ENCODE peak calls at places on chromosomes 7 and 10, in ten cellular contexts. F is neuronal stem cell, I is mammary epithelial cell, A is GM23338, K is GM12878, M is PC-9, B is HCT116, Q is K562, W is IMR-90, P is SK-N-SH. L is an unnamed sample.

GRCh38 chr7:38330861-38331709 is 57.6 kb upstream of the TARP start:
- DNase-seq in F (no peak), I (no peak), A (peak), K (no peak), M (no peak), B (no peak), Q (peak), W (no peak), P (no peak), L (no peak)

GRCh38 chr10:28777911-28778310 is 100.6 kb downstream of the BAMBI start:
- DNase-seq in F (no peak), I (no peak), A (no peak), K (no peak), M (no peak), B (no peak), Q (no peak), W (no peak), P (no peak), L (peak)

GRCh38 chr10:98224509-98224908 is 43.5 kb downstream of the LOXL4 start:
- DNase-seq in F (no peak), I (no peak), A (no peak), K (no peak), M (no peak), B (no peak), Q (no peak), W (peak), P (no peak), L (peak)

GRCh38 chr7:50112250-50112649 is 19.2 kb upstream of the ZPBP start:
- DNase-seq in F (no peak), I (no peak), A (peak), K (no peak), M (no peak), B (no peak), Q (no peak), W (no peak), P (no peak), L (no peak)

GRCh38 chr10:1268856-1269255 is 212.7 kb downstream of the WDR37 start:
- DNase-seq in F (no peak), I (no peak), A (peak), K (no peak), M (no peak), B (no peak), Q (no peak), W (no peak), P (no peak), L (no peak)

GRCh38 chr7:151404216-151405011 is 5.4 kb downstream of the WDR86 start:
- DNase-seq in F (no peak), I (peak), A (no peak), K (no peak), M (peak), B (peak), Q (peak), W (no peak), P (peak), L (peak)

GRCh38 chr7:122770943-122771342 is 68.2 kb upstream of the RNF148 start:
- DNase-seq in F (no peak), I (no peak), A (no peak), K (no peak), M (no peak), B (no peak), Q (no peak), W (no peak), P (no peak), L (no peak)

GRCh38 chr7:1450987-1451386 is 8.3 kb downstream of the MICALL2 start:
- DNase-seq in F (no peak), I (no peak), A (no peak), K (no peak), M (no peak), B (no peak), Q (no peak), W (no peak), P (no peak), L (no peak)

GRCh38 chr10:7159928-7160327 is 250.9 kb downstream of the SFMBT2 start:
- DNase-seq in F (no peak), I (no peak), A (no peak), K (no peak), M (no peak), B (no peak), Q (no peak), W (no peak), P (no peak), L (no peak)

GRCh38 chr10:118342638-118343020 is 505 bp upstream of the FAM204A start:
- DNase-seq in F (no peak), I (no peak), A (peak), K (no peak), M (no peak), B (no peak), Q (no peak), W (no peak), P (no peak), L (no peak)

GRCh38 chr10:28807760-28808613 is 130.7 kb downstream of the BAMBI start:
- DNase-seq in F (no peak), I (no peak), A (no peak), K (no peak), M (no peak), B (no peak), Q (peak), W (peak), P (peak), L (peak)

GRCh38 chr10:102834143-102834542 is 3.1 kb downstream of the CYP17A1 start:
- DNase-seq in F (no peak), I (no peak), A (no peak), K (no peak), M (no peak), B (no peak), Q (peak), W (no peak), P (no peak), L (no peak)

GRCh38 chr10:112775892-112776679 is 174.0 kb upstream of the TCF7L2 start:
- DNase-seq in F (no peak), I (no peak), A (no peak), K (no peak), M (no peak), B (no peak), Q (no peak), W (no peak), P (peak), L (no peak)

GRCh38 chr7:17408904-17409290 is 110.4 kb downstream of the AHR start:
- DNase-seq in F (no peak), I (peak), A (no peak), K (no peak), M (peak), B (no peak), Q (no peak), W (peak), P (no peak), L (peak)

GRCh38 chr10:26438534-26439269 is 561 bp downstream of the APBB1IP start:
- DNase-seq in F (no peak), I (no peak), A (peak), K (no peak), M (no peak), B (no peak), Q (no peak), W (no peak), P (peak), L (peak)

GRCh38 chr7:120609136-120609753 is 248.7 kb downstream of the TSPAN12 start:
- DNase-seq in F (no peak), I (no peak), A (no peak), K (no peak), M (no peak), B (no peak), Q (no peak), W (no peak), P (no peak), L (no peak)

GRCh38 chr7:134669845-134670373 is 23.3 kb downstream of the BPGM start:
- DNase-seq in F (no peak), I (peak), A (no peak), K (peak), M (peak), B (peak), Q (peak), W (peak), P (peak), L (peak)

GRCh38 chr10:99534939-99535763 is 2.4 kb downstream of the NKX2-3 start:
- DNase-seq in F (no peak), I (peak), A (peak), K (no peak), M (no peak), B (no peak), Q (no peak), W (no peak), P (peak), L (no peak)

GRCh38 chr7:56083150-56083785 is 9.5 kb downstream of the PHKG1 start:
- DNase-seq in F (no peak), I (no peak), A (no peak), K (no peak), M (no peak), B (no peak), Q (no peak), W (no peak), P (peak), L (peak)

GRCh38 chr10:90424730-90425129 is 433.1 kb downstream of the HTR7 start:
- DNase-seq in F (no peak), I (peak), A (no peak), K (no peak), M (no peak), B (no peak), Q (no peak), W (peak), P (no peak), L (peak)

GRCh38 chr7:142528608-142529408 is 220.5 kb upstream of the PRSS1 start:
- DNase-seq in F (no peak), I (no peak), A (peak), K (no peak), M (no peak), B (no peak), Q (no peak), W (no peak), P (no peak), L (no peak)

GRCh38 chr10:18066947-18067346 is 73.3 kb upstream of the CACNB2 start:
- DNase-seq in F (no peak), I (no peak), A (no peak), K (no peak), M (no peak), B (no peak), Q (no peak), W (no peak), P (no peak), L (no peak)

GRCh38 chr7:136533732-136534131 is 334.7 kb upstream of the CHRM2 start:
- DNase-seq in F (no peak), I (no peak), A (no peak), K (no peak), M (no peak), B (no peak), Q (no peak), W (no peak), P (no peak), L (no peak)

GRCh38 chr10:75234683-75235374 is 928 bp downstream of the COMTD1 start:
- DNase-seq in F (peak), I (peak), A (peak), K (no peak), M (no peak), B (no peak), Q (peak), W (no peak), P (peak), L (no peak)

GRCh38 chr7:80609732-80610131 is 28.7 kb upstream of the CD36 start:
- DNase-seq in F (no peak), I (no peak), A (no peak), K (no peak), M (no peak), B (no peak), Q (no peak), W (no peak), P (no peak), L (no peak)

GRCh38 chr10:114504769-114505579 is 100.7 kb upstream of the AFAP1L2 start:
- DNase-seq in F (no peak), I (peak), A (peak), K (no peak), M (peak), B (no peak), Q (no peak), W (peak), P (no peak), L (peak)

GRCh38 chr10:3828404-3829192 is 43.6 kb upstream of the KLF6 start:
- DNase-seq in F (no peak), I (peak), A (no peak), K (no peak), M (no peak), B (no peak), Q (peak), W (peak), P (no peak), L (peak)

GRCh38 chr7:155804897-155805825 is 7.1 kb downstream of the SHH start:
- DNase-seq in F (peak), I (peak), A (peak), K (no peak), M (no peak), B (no peak), Q (peak), W (peak), P (peak), L (peak)

GRCh38 chr7:155804431-155804831 is 7.8 kb downstream of the SHH start:
- DNase-seq in F (no peak), I (no peak), A (peak), K (no peak), M (no peak), B (no peak), Q (no peak), W (no peak), P (peak), L (no peak)

GRCh38 chr7:155807013-155807804 is 5.1 kb downstream of the SHH start:
- DNase-seq in F (no peak), I (no peak), A (peak), K (no peak), M (no peak), B (no peak), Q (no peak), W (no peak), P (no peak), L (no peak)

GRCh38 chr7:155806096-155806871 is 6.0 kb downstream of the SHH start:
- DNase-seq in F (no peak), I (no peak), A (peak), K (no peak), M (no peak), B (no peak), Q (no peak), W (no peak), P (peak), L (no peak)

DNA sequence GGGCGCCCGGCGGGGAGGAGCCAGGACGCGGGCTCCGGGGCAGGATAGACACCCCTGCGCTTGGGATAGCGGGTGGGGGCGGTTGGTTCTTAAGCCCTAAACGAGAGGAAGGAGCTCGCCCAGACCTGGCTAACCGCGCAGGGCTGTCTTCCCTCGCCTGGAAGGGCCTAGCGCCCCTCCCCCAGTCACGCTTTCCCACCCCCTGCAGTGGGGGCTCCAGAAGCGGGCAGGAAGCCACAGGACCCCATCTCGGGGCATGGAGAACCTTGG is 6.5 kb downstream of the SHH start:
- DNase-seq in F (no peak), I (no peak), A (peak), K (no peak), M (no peak), B (no peak), Q (no peak), W (no peak), P (no peak), L (no peak)
- H3K4me2 ChIP-seq in F (peak), I (peak), A (peak), K (no peak), M (peak), B (peak), Q (no peak), W (peak), P (peak), L (peak)

DNA sequence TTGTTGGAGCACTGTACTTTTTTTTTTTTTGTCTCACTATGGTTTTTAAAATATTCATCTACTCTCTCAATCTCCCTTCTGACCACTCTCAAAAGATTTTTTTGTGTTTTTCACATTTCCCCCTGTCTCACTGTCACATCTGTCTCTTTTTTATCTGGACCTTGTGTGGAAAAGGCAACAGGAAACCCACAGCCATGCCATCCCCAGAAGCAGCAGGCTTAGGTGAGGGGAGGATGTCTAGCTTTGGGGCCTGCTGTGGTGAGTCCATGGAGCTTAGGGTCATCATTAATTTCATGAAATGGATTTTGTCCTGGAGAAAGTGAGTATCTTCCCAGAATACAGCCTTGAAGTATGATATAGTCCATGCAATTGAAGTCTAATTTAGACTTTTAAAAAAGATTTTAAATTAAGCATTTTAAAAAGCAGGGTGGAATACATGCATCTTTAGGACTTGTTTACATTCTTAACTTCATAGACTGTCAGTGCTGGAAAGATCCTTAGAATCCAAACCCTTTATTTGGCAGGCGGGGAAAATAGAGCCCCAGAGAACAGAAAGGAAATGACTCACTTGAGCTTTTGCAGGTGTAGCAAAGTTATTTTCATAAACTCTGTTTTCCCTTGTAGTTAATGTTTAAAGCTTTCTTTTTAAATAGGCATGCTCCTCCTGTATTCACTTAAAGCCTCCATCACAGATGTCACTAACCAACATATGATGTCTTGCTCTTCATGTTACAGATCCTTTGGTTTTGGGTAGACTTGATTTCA is 25.1 kb downstream of the MINDY4 start:
- DNase-seq in F (no peak), I (peak), A (no peak), K (no peak), M (peak), B (no peak), Q (no peak), W (peak), P (no peak), L (peak)
- H3K27ac ChIP-seq in F (no peak), I (no peak), A (no peak), K (no peak), M (peak), B (no peak), Q (no peak), W (peak), P (peak), L (peak)

GRCh38 chr10:110820321-110820814 is 51.4 kb upstream of the PDCD4 start:
- DNase-seq in F (no peak), I (no peak), A (no peak), K (no peak), M (no peak), B (no peak), Q (no peak), W (no peak), P (peak), L (peak)
- H3K4me2 ChIP-seq in F (no peak), I (no peak), A (no peak), K (no peak), M (no peak), B (no peak), Q (no peak), W (no peak), P (no peak), L (no peak)

DNA sequence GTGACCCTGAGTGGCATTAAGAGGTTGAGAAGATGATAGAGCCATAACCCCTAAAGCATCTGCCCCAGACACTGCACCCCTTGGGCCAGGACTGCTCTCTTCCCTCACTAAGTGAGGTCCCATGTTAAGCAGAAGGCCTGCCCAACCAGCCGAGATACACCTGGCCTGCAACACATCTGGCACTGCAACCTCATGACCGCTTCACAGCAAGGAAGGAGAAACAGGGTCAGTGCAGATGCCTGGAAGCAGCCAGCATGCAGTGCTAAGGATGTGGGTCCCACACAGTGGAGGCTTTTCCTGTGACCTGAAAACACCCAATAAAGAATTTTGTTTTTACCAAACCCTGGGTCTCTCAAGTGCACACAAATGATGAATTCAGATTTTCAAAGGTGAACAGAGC is 7.4 kb downstream of the NOD1 start:
- DNase-seq in F (no peak), I (no peak), A (no peak), K (no peak), M (no peak), B (no peak), Q (no peak), W (no peak), P (no peak), L (no peak)
- H3K27ac ChIP-seq in F (peak), I (no peak), A (no peak), K (no peak), M (no peak), B (no peak), Q (no peak), W (peak), P (peak), L (peak)

GRCh38 chr7:133662276-133662675 is 409.4 kb downstream of the EXOC4 start:
- DNase-seq in F (no peak), I (no peak), A (no peak), K (no peak), M (peak), B (no peak), Q (no peak), W (no peak), P (no peak), L (no peak)

GRCh38 chr7:133668296-133669060 is 415.6 kb downstream of the EXOC4 start:
- DNase-seq in F (no peak), I (no peak), A (no peak), K (no peak), M (no peak), B (no peak), Q (no peak), W (peak), P (no peak), L (no peak)

GRCh38 chr7:133662830-133663229 is 410.0 kb downstream of the EXOC4 start:
- DNase-seq in F (no peak), I (no peak), A (no peak), K (no peak), M (no peak), B (no peak), Q (no peak), W (no peak), P (no peak), L (no peak)
- H3K4me2 ChIP-seq in F (no peak), I (no peak), A (no peak), K (no peak), M (no peak), B (no peak), Q (no peak), W (no peak), P (no peak), L (no peak)

GRCh38 chr7:106774213-106774767 is 90.8 kb upstream of the PIK3CG start:
- DNase-seq in F (no peak), I (no peak), A (no peak), K (no peak), M (no peak), B (no peak), Q (no peak), W (no peak), P (no peak), L (no peak)

GRCh38 chr7:106775552-106775936 is 89.5 kb upstream of the PIK3CG start:
- DNase-seq in F (no peak), I (peak), A (no peak), K (no peak), M (peak), B (peak), Q (peak), W (peak), P (no peak), L (peak)

GRCh38 chr7:106773228-106773627 is 91.9 kb upstream of the PIK3CG start:
- DNase-seq in F (no peak), I (no peak), A (peak), K (no peak), M (no peak), B (peak), Q (no peak), W (no peak), P (no peak), L (peak)

GRCh38 chr7:106775975-106776607 is 89.0 kb upstream of the PIK3CG start:
- DNase-seq in F (no peak), I (no peak), A (no peak), K (no peak), M (no peak), B (no peak), Q (no peak), W (no peak), P (no peak), L (no peak)

DNA sequence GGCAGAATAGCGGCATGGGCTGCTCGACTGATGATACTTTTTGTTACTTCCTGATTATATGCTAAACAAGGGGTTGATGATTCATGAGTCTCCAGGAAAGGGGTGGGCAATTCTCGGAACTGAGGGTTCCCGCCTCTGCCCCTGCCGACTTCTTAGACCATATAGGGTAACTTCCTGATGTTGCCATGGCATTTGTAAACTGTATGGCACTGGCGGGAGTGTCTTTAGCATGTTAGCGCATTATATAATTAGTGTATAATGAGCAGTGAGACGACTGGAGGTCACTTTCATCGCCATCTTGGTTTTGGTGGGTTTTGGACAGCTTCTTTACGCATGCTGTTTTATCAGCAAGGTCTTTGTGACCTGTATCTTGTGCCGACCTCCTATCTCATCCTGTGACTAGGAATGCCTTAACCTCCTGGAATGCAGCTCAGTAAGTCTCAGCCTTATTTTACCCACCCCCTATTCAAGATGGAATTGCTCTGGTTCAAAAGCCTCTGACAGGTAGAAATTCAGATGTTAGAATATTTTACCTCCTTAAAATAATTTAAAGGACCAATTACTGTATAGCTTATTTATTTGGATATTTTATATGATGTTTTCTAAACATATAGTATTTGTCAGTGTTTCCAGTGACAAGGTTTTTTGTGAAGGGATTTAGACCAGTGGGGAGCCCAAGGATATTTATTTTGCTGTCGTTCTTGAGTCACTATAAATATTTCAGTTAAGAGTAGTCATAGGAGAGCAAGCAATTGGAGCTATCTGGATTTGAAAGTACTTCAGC is 90.1 kb upstream of the PIK3CG start:
- DNase-seq in F (no peak), I (no peak), A (peak), K (no peak), M (no peak), B (peak), Q (peak), W (peak), P (no peak), L (peak)
- H3K27ac ChIP-seq in F (no peak), I (peak), A (no peak), K (no peak), M (peak), B (peak), Q (peak), W (peak), P (peak), L (peak)